ENCODE peak calls at places on chromosome 22, in nine cellular contexts. W is endodermal cell, H is heart right ventricle, E is kidney epithelial cell, C is neural progenitor cell, Z is upper lobe of right lung, G is Peyer's patch, J is adrenal gland, I is SJSA1. O is an unnamed sample.

GRCh38 chr22:47283616-47284270 is 521.3 kb downstream of the TBC1D22A start:
- DNase-seq in W (no peak), H (no peak), E (no peak), C (no peak), Z (peak; percentile 54), G (no peak), J (no peak), I (no peak), O (no peak)

GRCh38 chr22:47022475-47022874 is 260.0 kb downstream of the TBC1D22A start:
- DNase-seq in W (no peak), H (no peak), E (no peak), C (no peak), Z (no peak), G (peak; percentile 1), J (no peak), I (no peak), O (no peak)

GRCh38 chr22:43628253-43628649 is 183.9 kb downstream of the EFCAB6 start:
- DNase-seq in W (no peak), H (peak; percentile 25), E (no peak), C (no peak), Z (no peak), G (no peak), J (no peak), I (no peak), O (no peak)

GRCh38 chr22:23713696-23714595 is 23.1 kb downstream of the RGL4 start:
- DNase-seq in W (no peak), H (no peak), E (no peak), C (no peak), Z (no peak), G (no peak), J (no peak), I (no peak), O (no peak)

GRCh38 chr22:43346521-43346929 is 3.4 kb upstream of the SCUBE1 start:
- DNase-seq in W (peak; percentile 94), H (peak; percentile 62), E (no peak), C (peak; percentile 78), Z (peak; percentile 82), G (peak; percentile 80), J (peak; percentile 50), I (peak; percentile 42), O (peak; percentile 71)

GRCh38 chr22:47460870-47461269 is 698.4 kb downstream of the TBC1D22A start:
- DNase-seq in W (no peak), H (no peak), E (no peak), C (no peak), Z (no peak), G (no peak), J (no peak), I (no peak), O (no peak)

GRCh38 chr22:36862251-36863242 is 1.7 kb downstream of the NCF4 start:
- DNase-seq in W (no peak), H (peak; percentile 40), E (no peak), C (no peak), Z (peak; percentile 64), G (peak; percentile 81), J (peak; percentile 50), I (no peak), O (no peak)

GRCh38 chr22:42683599-42684283 is 34.5 kb upstream of the CYB5R3 start:
- DNase-seq in W (no peak), H (peak; percentile 85), E (no peak), C (no peak), Z (no peak), G (no peak), J (no peak), I (no peak), O (no peak)

GRCh38 chr22:26534166-26534855 is 22.0 kb upstream of the TFIP11 start:
- DNase-seq in W (no peak), H (no peak), E (no peak), C (no peak), Z (no peak), G (no peak), J (no peak), I (no peak), O (no peak)

GRCh38 chr22:43216738-43217137 is 29.8 kb upstream of the TTLL12 start:
- DNase-seq in W (peak; percentile 86), H (no peak), E (no peak), C (no peak), Z (no peak), G (no peak), J (no peak), I (no peak), O (no peak)

GRCh38 chr22:42960146-42960509 is 54.8 kb downstream of the PACSIN2 start:
- DNase-seq in W (peak; percentile 46), H (no peak), E (no peak), C (no peak), Z (no peak), G (peak; percentile 50), J (no peak), I (no peak), O (no peak)

GRCh38 chr22:26428515-26429457 is at the start of gene ASPHD2:
- DNase-seq in W (peak; percentile 89), H (peak; percentile 54), E (no peak), C (peak; percentile 93), Z (peak; percentile 82), G (peak; percentile 82), J (peak; percentile 44), I (peak; percentile 58), O (peak; percentile 57)

GRCh38 chr22:42895087-42895486 is 38.0 kb upstream of the ARFGAP3 start:
- DNase-seq in W (no peak), H (no peak), E (no peak), C (no peak), Z (no peak), G (no peak), J (no peak), I (no peak), O (no peak)

GRCh38 chr22:17159504-17159951 is 451 bp upstream of the HDHD5 start:
- DNase-seq in W (no peak), H (peak; percentile 44), E (no peak), C (peak; percentile 50), Z (peak; percentile 80), G (peak; percentile 85), J (peak; percentile 47), I (no peak), O (peak; percentile 58)

GRCh38 chr22:19720150-19720827 is 3.0 kb upstream of the GP1BB start:
- DNase-seq in W (no peak), H (peak; percentile 9), E (no peak), C (no peak), Z (no peak), G (no peak), J (no peak), I (no peak), O (no peak)

GRCh38 chr22:33605686-33606085 is 314.6 kb downstream of the LARGE1 start:
- DNase-seq in W (no peak), H (no peak), E (no peak), C (peak; percentile 66), Z (no peak), G (no peak), J (no peak), I (no peak), O (no peak)

GRCh38 chr22:42316988-42317387 is 46.5 kb upstream of the TCF20 start:
- DNase-seq in W (no peak), H (no peak), E (peak; percentile 14), C (no peak), Z (peak; percentile 75), G (peak; percentile 85), J (no peak), I (no peak), O (no peak)

GRCh38 chr22:24416611-24417010 is 10.8 kb upstream of the ADORA2A start:
- DNase-seq in W (no peak), H (no peak), E (no peak), C (no peak), Z (no peak), G (no peak), J (no peak), I (no peak), O (no peak)

GRCh38 chr22:43734370-43735005 is 77.6 kb downstream of the EFCAB6 start:
- DNase-seq in W (no peak), H (no peak), E (no peak), C (no peak), Z (no peak), G (no peak), J (no peak), I (no peak), O (no peak)

GRCh38 chr22:32696089-32696488 is 105.4 kb upstream of the TIMP3 start:
- DNase-seq in W (no peak), H (no peak), E (no peak), C (no peak), Z (no peak), G (no peak), J (no peak), I (no peak), O (no peak)

GRCh38 chr22:25797891-25798290 is 55.9 kb downstream of the MYO18B start:
- DNase-seq in W (no peak), H (no peak), E (no peak), C (no peak), Z (no peak), G (no peak), J (no peak), I (no peak), O (no peak)

GRCh38 chr22:47294571-47294970 is 532.1 kb downstream of the TBC1D22A start:
- DNase-seq in W (no peak), H (no peak), E (no peak), C (no peak), Z (no peak), G (no peak), J (no peak), I (no peak), O (no peak)

GRCh38 chr22:20226077-20226716 is 41.9 kb downstream of the RTN4R start:
- DNase-seq in W (no peak), H (no peak), E (no peak), C (peak; percentile 31), Z (no peak), G (no peak), J (no peak), I (no peak), O (no peak)

GRCh38 chr22:29167032-29167911 is 38.4 kb upstream of the EMID1 start:
- DNase-seq in W (peak; percentile 30), H (no peak), E (no peak), C (no peak), Z (no peak), G (peak; percentile 68), J (no peak), I (no peak), O (no peak)
- H3K27me3 ChIP-seq in W (no peaks in the 10 kb centered on the region), H (no peaks in the 10 kb centered on the region), E (peaks cover 3% of the 10 kb centered on the region), C (no peaks in the 10 kb centered on the region), Z (no peaks in the 10 kb centered on the region), G (no peaks in the 10 kb centered on the region), J (no peaks in the 10 kb centered on the region), I (no peaks in the 10 kb centered on the region), O (no peaks in the 10 kb centered on the region)

GRCh38 chr22:45923212-45923611 is 53.8 kb downstream of the WNT7B start:
- DNase-seq in W (no peak), H (no peak), E (no peak), C (no peak), Z (no peak), G (no peak), J (no peak), I (no peak), O (no peak)
- H3K27me3 ChIP-seq in W (no peaks in the 10 kb centered on the region), H (peaks cover 10% of the 10 kb centered on the region), E (no peaks in the 10 kb centered on the region), C (no peaks in the 10 kb centered on the region), Z (peaks cover 5% of the 10 kb centered on the region), G (no peaks in the 10 kb centered on the region), J (no peaks in the 10 kb centered on the region), I (no peaks in the 10 kb centered on the region), O (no peaks in the 10 kb centered on the region)

GRCh38 chr22:45978275-45978713 is 1.3 kb upstream of the WNT7B start:
- DNase-seq in W (no peak), H (no peak), E (no peak), C (no peak), Z (no peak), G (no peak), J (no peak), I (no peak), O (no peak)
- H3K27me3 ChIP-seq in W (peaks cover 63% of the 10 kb centered on the region), H (peaks cover 51% of the 10 kb centered on the region), E (peaks cover 9% of the 10 kb centered on the region), C (peaks cover 64% of the 10 kb centered on the region), Z (peaks cover 46% of the 10 kb centered on the region), G (peaks cover 48% of the 10 kb centered on the region), J (peaks cover 46% of the 10 kb centered on the region), I (peaks cover 46% of the 10 kb centered on the region), O (peaks cover 19% of the 10 kb centered on the region)

GRCh38 chr22:22548910-22549309 is 10.2 kb downstream of the PRAME start:
- DNase-seq in W (no peak), H (no peak), E (no peak), C (no peak), Z (no peak), G (no peak), J (no peak), I (no peak), O (no peak)
- H3K27me3 ChIP-seq in W (peaks cover 58% of the 10 kb centered on the region), H (peaks cover 19% of the 10 kb centered on the region), E (peaks cover 3% of the 10 kb centered on the region), C (peaks cover 100% of the 10 kb centered on the region), Z (no peaks in the 10 kb centered on the region), G (no peaks in the 10 kb centered on the region), J (no peaks in the 10 kb centered on the region), I (peaks cover 30% of the 10 kb centered on the region), O (no peaks in the 10 kb centered on the region)